ENCODE peak calls at places on chromosomes 1 and 21, in five cellular contexts. One of them, this sample, is unnamed.
A peak's percentile ranks its signal among the peaks of the same experiment; 100 is the strongest.

GRCh38 chr1:184597652-184598357 is 156.9 kb downstream of the EDEM3 start:
- DNase-seq in trophoblast cell: no peak
- DNase-seq in HCT116: no peak
- DNase-seq in GM23248: peak; percentile 44
- DNase-seq in astrocyte: no peak
- DNase-seq in this sample: no peak

GRCh38 chr1:30679201-30679975 is 44.0 kb downstream of the MATN1 start:
- DNase-seq in trophoblast cell: no peak
- DNase-seq in HCT116: no peak
- DNase-seq in GM23248: no peak
- DNase-seq in astrocyte: no peak
- DNase-seq in this sample: no peak

GRCh38 chr1:147821883-147822282 is 61.5 kb upstream of the GJA5 start:
- DNase-seq in trophoblast cell: peak; percentile 34
- DNase-seq in HCT116: no peak
- DNase-seq in GM23248: peak; percentile 69
- DNase-seq in astrocyte: peak; percentile 6
- DNase-seq in this sample: peak; percentile 91

GRCh38 chr1:162420120-162420519 is 8.2 kb upstream of the SH2D1B start:
- DNase-seq in trophoblast cell: no peak
- DNase-seq in HCT116: no peak
- DNase-seq in GM23248: no peak
- DNase-seq in astrocyte: no peak
- DNase-seq in this sample: no peak

GRCh38 chr1:20448626-20449215 is 37.3 kb downstream of the CAMK2N1 start:
- DNase-seq in trophoblast cell: no peak
- DNase-seq in HCT116: no peak
- DNase-seq in GM23248: peak; percentile 18
- DNase-seq in astrocyte: no peak
- DNase-seq in this sample: no peak

GRCh38 chr1:179816196-179816960 is 61.2 kb downstream of the TOR1AIP2 start:
- DNase-seq in trophoblast cell: no peak
- DNase-seq in HCT116: no peak
- DNase-seq in GM23248: no peak
- DNase-seq in astrocyte: peak; percentile 43
- DNase-seq in this sample: peak; percentile 21

GRCh38 chr1:9196129-9197040 is 38.2 kb upstream of the H6PD start:
- DNase-seq in trophoblast cell: peak; percentile 78
- DNase-seq in HCT116: no peak
- DNase-seq in GM23248: peak; percentile 95
- DNase-seq in astrocyte: peak; percentile 86
- DNase-seq in this sample: peak; percentile 92

GRCh38 chr1:53342735-53343470 is 15.0 kb upstream of the LRP8 start:
- DNase-seq in trophoblast cell: no peak
- DNase-seq in HCT116: no peak
- DNase-seq in GM23248: no peak
- DNase-seq in astrocyte: no peak
- DNase-seq in this sample: no peak

GRCh38 chr1:226082959-226083302 is 20.4 kb downstream of the H3-3A start:
- DNase-seq in trophoblast cell: peak; percentile 59
- DNase-seq in HCT116: no peak
- DNase-seq in GM23248: peak; percentile 83
- DNase-seq in astrocyte: peak; percentile 16
- DNase-seq in this sample: peak; percentile 48

GRCh38 chr21:28068455-28069358 is 924.0 kb downstream of the LTN1 start:
- DNase-seq in trophoblast cell: no peak
- DNase-seq in HCT116: no peak
- DNase-seq in GM23248: no peak
- DNase-seq in astrocyte: no peak
- DNase-seq in this sample: no peak

GRCh38 chr1:18949689-18950414 is 6.6 kb downstream of the IFFO2 start:
- DNase-seq in trophoblast cell: peak; percentile 64
- DNase-seq in HCT116: no peak
- DNase-seq in GM23248: peak; percentile 70
- DNase-seq in astrocyte: peak; percentile 58
- DNase-seq in this sample: peak; percentile 72

GRCh38 chr1:3064296-3064850 is 4.6 kb upstream of the PRDM16 start:
- DNase-seq in trophoblast cell: no peak
- DNase-seq in HCT116: no peak
- DNase-seq in GM23248: no peak
- DNase-seq in astrocyte: no peak
- DNase-seq in this sample: no peak

GRCh38 chr1:169507413-169507812 is 21.7 kb upstream of the SLC19A2 start:
- DNase-seq in trophoblast cell: no peak
- DNase-seq in HCT116: no peak
- DNase-seq in GM23248: no peak
- DNase-seq in astrocyte: no peak
- DNase-seq in this sample: no peak

GRCh38 chr1:32470991-32471694 is 6.3 kb downstream of the ZBTB8B start:
- DNase-seq in trophoblast cell: peak; percentile 74
- DNase-seq in HCT116: no peak
- DNase-seq in GM23248: no peak
- DNase-seq in astrocyte: no peak
- DNase-seq in this sample: no peak

GRCh38 chr1:224737353-224737727 is 121.2 kb downstream of the CNIH3 start:
- DNase-seq in trophoblast cell: no peak
- DNase-seq in HCT116: no peak
- DNase-seq in GM23248: no peak
- DNase-seq in astrocyte: no peak
- DNase-seq in this sample: no peak
- H2AFZ ChIP-seq in trophoblast cell: no peak overlapping the region
- H2AFZ ChIP-seq in HCT116: no peak overlapping the region
- H2AFZ ChIP-seq in GM23248: peak overlapping the region; percentile 73
- H2AFZ ChIP-seq in astrocyte: peak overlapping the region; percentile 33
- H2AFZ ChIP-seq in this sample: no peak overlapping the region

DNA sequence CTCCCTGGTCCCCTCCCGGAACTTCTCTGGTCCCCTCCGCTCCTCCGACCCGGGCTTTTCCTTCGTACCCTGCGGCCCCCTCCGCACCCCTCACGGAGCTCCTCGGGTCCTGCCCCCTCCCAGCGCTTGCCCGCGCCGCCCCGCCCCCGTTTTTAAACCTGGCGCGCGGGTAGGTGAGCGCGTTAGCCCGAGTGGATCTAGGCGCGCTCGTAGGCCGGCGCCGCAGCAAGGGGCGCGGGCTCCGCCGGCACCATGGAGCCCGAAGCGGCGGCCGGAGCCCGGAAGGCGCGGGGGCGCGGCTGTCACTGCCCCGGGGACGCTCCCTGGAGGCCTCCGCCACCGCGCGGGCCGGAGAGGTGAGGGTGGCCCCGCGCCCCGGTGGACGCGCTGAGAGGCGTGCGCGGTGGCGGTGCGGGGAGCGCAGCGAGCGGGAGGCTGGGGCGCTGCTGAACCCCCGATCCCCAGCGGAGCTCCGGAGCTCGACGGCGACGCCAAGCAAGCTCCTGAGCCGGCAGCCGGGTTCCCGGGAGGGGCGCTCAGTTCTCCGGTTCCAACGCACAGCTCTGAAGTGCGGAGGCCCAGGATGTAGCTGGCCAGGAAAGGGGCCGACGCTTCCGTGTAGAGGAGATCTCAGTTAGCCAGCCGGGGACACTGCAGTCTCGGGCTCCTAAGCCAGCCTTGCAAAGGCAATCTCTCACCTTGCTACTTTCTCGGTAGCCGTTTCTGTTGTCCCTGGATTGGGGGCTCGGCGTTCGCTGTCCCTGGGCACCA is at the start of gene RIPPLY3:
- DNase-seq in trophoblast cell: no peak
- DNase-seq in HCT116: no peak
- DNase-seq in GM23248: peak; percentile 44
- DNase-seq in astrocyte: peak; percentile 19
- DNase-seq in this sample: no peak
- H2AFZ ChIP-seq in trophoblast cell: peak within 1 kb of the TSS; percentile 92
- H2AFZ ChIP-seq in HCT116: no peak within 1 kb of the TSS
- H2AFZ ChIP-seq in GM23248: peak within 1 kb of the TSS; percentile 75
- H2AFZ ChIP-seq in astrocyte: peak within 1 kb of the TSS; percentile 81
- H2AFZ ChIP-seq in this sample: peak within 1 kb of the TSS; percentile 51

GRCh38 chr1:25556791-25557476 is 13.5 kb downstream of the LDLRAP1 start:
- DNase-seq in trophoblast cell: no peak
- DNase-seq in HCT116: no peak
- DNase-seq in GM23248: peak; percentile 67
- DNase-seq in astrocyte: peak; percentile 42
- DNase-seq in this sample: peak; percentile 57
- H2AFZ ChIP-seq in trophoblast cell: no peak overlapping the region
- H2AFZ ChIP-seq in HCT116: no peak overlapping the region
- H2AFZ ChIP-seq in GM23248: no peak overlapping the region
- H2AFZ ChIP-seq in astrocyte: no peak overlapping the region
- H2AFZ ChIP-seq in this sample: no peak overlapping the region

GRCh38 chr1:235022341-235023196 is 106.1 kb downstream of the TOMM20 start:
- DNase-seq in trophoblast cell: no peak
- DNase-seq in HCT116: no peak
- DNase-seq in GM23248: no peak
- DNase-seq in astrocyte: peak; percentile 73
- DNase-seq in this sample: peak; percentile 73
- H2AFZ ChIP-seq in trophoblast cell: no peak overlapping the region
- H2AFZ ChIP-seq in HCT116: no peak overlapping the region
- H2AFZ ChIP-seq in GM23248: peak overlapping the region; percentile 31
- H2AFZ ChIP-seq in astrocyte: peak overlapping the region; percentile 2
- H2AFZ ChIP-seq in this sample: peak overlapping the region; percentile 31

GRCh38 chr1:202127061-202127460 is 4.3 kb downstream of the GPR37L1 start:
- DNase-seq in trophoblast cell: no peak
- DNase-seq in HCT116: no peak
- DNase-seq in GM23248: no peak
- DNase-seq in astrocyte: no peak
- DNase-seq in this sample: no peak
- H2AFZ ChIP-seq in trophoblast cell: no peak overlapping the region
- H2AFZ ChIP-seq in HCT116: no peak overlapping the region
- H2AFZ ChIP-seq in GM23248: no peak overlapping the region
- H2AFZ ChIP-seq in astrocyte: no peak overlapping the region
- H2AFZ ChIP-seq in this sample: no peak overlapping the region

This sample was measured in fibroblast of lung.